ENCODE peak calls at places on chromosome 5, in six cellular contexts. U is endothelial cell of umbilical vein, M is right lobe of liver, I is heart left ventricle, Q is gastrocnemius medialis, Y is HCT116. E is an unnamed sample.

GRCh38 chr5:126363658-126364057 is 59.6 kb upstream of the GRAMD2B start:
- DNase-seq in U (no peak), M (no peak), I (no peak), Q (no peak), Y (no peak), E (no peak)

GRCh38 chr5:66960373-66961137 is 236.0 kb downstream of the CD180 start:
- DNase-seq in U (no peak), M (no peak), I (no peak), Q (no peak), Y (no peak), E (no peak)

GRCh38 chr5:937151-937924 is 44.7 kb downstream of the TRIP13 start:
- DNase-seq in U (no peak), M (no peak), I (no peak), Q (no peak), Y (no peak), E (no peak)

GRCh38 chr5:128035689-128036088 is 47.9 kb upstream of the SLC12A2 start:
- DNase-seq in U (no peak), M (no peak), I (no peak), Q (no peak), Y (no peak), E (no peak)

GRCh38 chr5:51652980-51653379 is 269.7 kb downstream of the ISL1 start:
- DNase-seq in U (peak; percentile 70), M (no peak), I (no peak), Q (no peak), Y (no peak), E (no peak)

GRCh38 chr5:109619024-109619460 is 70.7 kb upstream of the MAN2A1 start:
- DNase-seq in U (no peak), M (no peak), I (no peak), Q (no peak), Y (no peak), E (no peak)

GRCh38 chr5:58490397-58491072 is 700 bp upstream of the GAPT start:
- DNase-seq in U (no peak), M (no peak), I (no peak), Q (no peak), Y (no peak), E (no peak)

GRCh38 chr5:138360941-138361452 is 8.5 kb downstream of the KDM3B start:
- DNase-seq in U (no peak), M (no peak), I (no peak), Q (no peak), Y (no peak), E (no peak)

GRCh38 chr5:59756373-59757035 is 137.0 kb downstream of the PDE4D start:
- DNase-seq in U (no peak), M (no peak), I (no peak), Q (no peak), Y (no peak), E (no peak)

GRCh38 chr5:85452322-85453025 is 1067.8 kb upstream of the EDIL3 start:
- DNase-seq in U (no peak), M (no peak), I (no peak), Q (no peak), Y (no peak), E (peak; percentile 1)

GRCh38 chr5:53073349-53073748 is 36.2 kb downstream of the MOCS2 start:
- DNase-seq in U (no peak), M (no peak), I (no peak), Q (no peak), Y (no peak), E (no peak)

GRCh38 chr5:109865636-109866035 is 175.9 kb downstream of the MAN2A1 start:
- DNase-seq in U (peak; percentile 96), M (no peak), I (no peak), Q (no peak), Y (no peak), E (peak; percentile 38)

GRCh38 chr5:169223595-169223953 is 77.4 kb downstream of the SLIT3 start:
- DNase-seq in U (no peak), M (no peak), I (no peak), Q (no peak), Y (no peak), E (no peak)

GRCh38 chr5:56012281-56012963 is 17.7 kb upstream of the IL6ST start:
- DNase-seq in U (peak; percentile 52), M (no peak), I (no peak), Q (no peak), Y (no peak), E (no peak)

GRCh38 chr5:27592231-27592630 is 553.8 kb upstream of the CDH9 start:
- DNase-seq in U (no peak), M (no peak), I (no peak), Q (no peak), Y (no peak), E (no peak)

GRCh38 chr5:60369391-60369790 is 330.6 kb downstream of the DEPDC1B start:
- DNase-seq in U (no peak), M (no peak), I (no peak), Q (no peak), Y (no peak), E (no peak)

GRCh38 chr5:142544946-142545652 is 140.8 kb downstream of the FGF1 start:
- DNase-seq in U (no peak), M (no peak), I (no peak), Q (no peak), Y (no peak), E (no peak)

GRCh38 chr5:175489693-175490443 is 11.5 kb downstream of the SFXN1 start:
- DNase-seq in U (no peak), M (no peak), I (no peak), Q (no peak), Y (no peak), E (no peak)

GRCh38 chr5:167770461-167770860 is 521.0 kb upstream of the WWC1 start:
- DNase-seq in U (no peak), M (no peak), I (no peak), Q (no peak), Y (no peak), E (no peak)

GRCh38 chr5:148928141-148928540 is 101.7 kb downstream of the ADRB2 start:
- DNase-seq in U (peak; percentile 29), M (no peak), I (no peak), Q (no peak), Y (no peak), E (no peak)

GRCh38 chr5:111748304-111748763 is 8.7 kb downstream of the NREP start:
- DNase-seq in U (peak; percentile 95), M (no peak), I (no peak), Q (no peak), Y (peak; percentile 16), E (peak; percentile 41)

GRCh38 chr5:172798422-172799215 is 27.6 kb upstream of the DUSP1 start:
- DNase-seq in U (peak; percentile 71), M (no peak), I (peak; percentile 65), Q (no peak), Y (no peak), E (peak; percentile 52)

GRCh38 chr5:179974281-179974945 is 66.7 kb upstream of the TBC1D9B start:
- DNase-seq in U (no peak), M (no peak), I (no peak), Q (no peak), Y (no peak), E (no peak)

DNA sequence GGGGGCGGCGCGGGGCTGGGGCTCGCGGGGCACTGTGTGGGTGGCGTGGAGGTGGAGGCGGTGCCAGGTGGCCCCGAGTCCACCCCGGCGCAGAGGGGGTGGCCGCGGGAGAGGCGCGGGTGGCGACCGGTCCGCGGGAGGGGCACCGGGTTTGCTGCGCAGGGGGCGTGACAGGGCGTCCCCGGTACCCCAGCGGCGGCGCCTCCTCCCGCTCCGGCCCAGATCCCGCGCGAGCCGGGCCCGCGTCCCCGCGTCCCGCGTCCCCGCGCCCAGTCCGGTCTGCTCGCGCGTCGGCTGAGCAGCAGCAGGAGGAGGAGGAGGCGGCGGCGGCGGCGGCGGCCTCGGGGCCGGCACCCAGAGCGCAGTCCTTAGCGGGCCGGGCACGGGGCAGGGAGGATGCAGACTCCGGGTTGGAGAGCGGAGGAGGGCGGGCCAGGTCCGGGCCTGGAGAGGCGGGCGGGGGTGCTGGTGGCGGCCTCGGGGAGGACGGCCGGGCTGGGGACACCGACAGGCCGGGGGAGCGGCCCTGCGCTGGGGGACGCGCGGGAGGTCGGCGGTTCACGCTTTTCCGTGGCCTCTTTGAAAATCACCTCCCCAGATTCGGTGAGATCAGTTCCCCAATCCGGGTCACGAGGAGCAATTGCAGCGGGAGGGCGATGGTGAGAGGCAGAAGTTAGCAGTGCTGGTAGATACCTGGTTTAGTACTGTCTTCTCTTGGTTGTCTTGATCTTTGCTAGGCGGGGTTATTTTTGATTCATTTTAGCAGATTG is 1.6 kb downstream of the TRIO start:
- DNase-seq in U (peak; percentile 73), M (peak; percentile 69), I (peak; percentile 62), Q (peak; percentile 53), Y (peak; percentile 52), E (no peak)
- TF ChIP-seq POLR2A in U (peak; percentile 4), M (peak; percentile 70), I (no peak), Q (peak; percentile 75), Y (no peak), E (peak; percentile 75)

GRCh38 chr5:9497347-9497746 is 48.5 kb downstream of the SEMA5A start:
- DNase-seq in U (no peak), M (no peak), I (no peak), Q (no peak), Y (no peak), E (no peak)
- TF ChIP-seq POLR2A in U (no peak), M (no peak), I (no peak), Q (no peak), Y (no peak), E (no peak)

GRCh38 chr5:164360589-164360988 is 855.2 kb downstream of the MAT2B start:
- DNase-seq in U (no peak), M (no peak), I (no peak), Q (no peak), Y (no peak), E (no peak)
- TF ChIP-seq POLR2A in U (no peak), M (no peak), I (no peak), Q (no peak), Y (no peak), E (no peak)

DNA sequence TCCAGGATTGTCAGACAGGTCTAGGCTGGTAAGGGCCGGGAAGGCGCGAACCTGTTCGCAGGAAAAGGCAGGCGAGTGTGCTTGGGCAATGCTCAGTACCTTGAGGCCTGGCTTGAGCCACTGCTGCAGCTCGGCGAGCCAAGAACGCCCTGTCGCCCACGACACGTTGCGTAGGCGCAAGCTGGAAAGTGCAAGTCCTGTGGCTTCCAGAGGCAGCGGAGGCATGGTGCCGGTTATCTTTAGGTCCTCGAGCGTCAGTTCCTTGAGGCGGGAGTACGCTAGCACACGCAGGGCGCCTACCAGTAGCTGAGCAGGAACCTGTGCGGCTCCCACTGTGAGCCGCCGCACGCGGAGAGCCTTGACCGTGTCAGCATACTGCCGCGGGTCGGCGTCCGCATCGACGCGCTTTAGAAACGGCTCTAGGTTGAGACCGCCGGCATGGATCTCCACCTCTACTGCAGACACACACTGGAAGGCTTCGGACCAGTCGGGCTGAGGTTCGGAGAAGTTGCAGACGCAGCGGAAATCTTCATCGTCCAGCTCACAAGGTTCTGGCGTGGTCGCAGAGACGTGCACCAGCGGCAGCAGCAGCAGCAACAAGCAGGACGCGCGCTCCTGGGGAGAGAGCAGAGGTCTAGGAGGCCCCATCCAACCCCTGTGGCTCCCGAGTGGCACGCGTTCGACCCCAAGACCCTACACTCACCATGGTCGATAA is 452 bp downstream of the CD14 start:
- DNase-seq in U (peak; percentile 67), M (peak; percentile 74), I (peak; percentile 71), Q (peak; percentile 66), Y (no peak), E (no peak)
- TF ChIP-seq POLR2A in U (no peak), M (peak; percentile 10), I (peak; percentile 15), Q (peak; percentile 15), Y (no peak), E (no peak)

GRCh38 chr5:123423278-123424149 is at the start of gene CEP120:
- DNase-seq in U (peak; percentile 100), M (peak; percentile 98), I (peak; percentile 99), Q (peak; percentile 99), Y (peak; percentile 99), E (peak; percentile 91)
- TF ChIP-seq POLR2A in U (peak; percentile 82), M (peak; percentile 92), I (peak; percentile 85), Q (peak; percentile 67), Y (peak; percentile 80), E (peak; percentile 84)

E was measured in H54.